ENCODE peak calls at places on chromosomes 2 and 18, in seven cellular contexts. One of them, this sample, is unnamed.

GRCh38 chr2:239932881-239933735 is 92.0 kb downstream of the NDUFA10 start:
- DNase-seq in heart left ventricle: peak; percentile 7
- DNase-seq in transverse colon: no peak
- DNase-seq in endothelial cell of umbilical vein: no peak
- DNase-seq in psoas muscle: no peak
- DNase-seq in tibial nerve: no peak
- DNase-seq in brain microvascular endothelial cell: no peak
- DNase-seq in this sample: peak; percentile 2

GRCh38 chr18:11849845-11850747 is 1.1 kb upstream of the CHMP1B start:
- DNase-seq in heart left ventricle: peak; percentile 82
- DNase-seq in transverse colon: peak; percentile 71
- DNase-seq in endothelial cell of umbilical vein: peak; percentile 43
- DNase-seq in psoas muscle: peak; percentile 86
- DNase-seq in tibial nerve: peak; percentile 57
- DNase-seq in brain microvascular endothelial cell: peak; percentile 98
- DNase-seq in this sample: peak; percentile 15

GRCh38 chr18:22005191-22005824 is 164.1 kb upstream of the GATA6 start:
- DNase-seq in heart left ventricle: no peak
- DNase-seq in transverse colon: no peak
- DNase-seq in endothelial cell of umbilical vein: no peak
- DNase-seq in psoas muscle: no peak
- DNase-seq in tibial nerve: no peak
- DNase-seq in brain microvascular endothelial cell: no peak
- DNase-seq in this sample: no peak

GRCh38 chr2:162212366-162212765 is 30.9 kb downstream of the FAP start:
- DNase-seq in heart left ventricle: no peak
- DNase-seq in transverse colon: no peak
- DNase-seq in endothelial cell of umbilical vein: no peak
- DNase-seq in psoas muscle: no peak
- DNase-seq in tibial nerve: no peak
- DNase-seq in brain microvascular endothelial cell: no peak
- DNase-seq in this sample: no peak

GRCh38 chr2:219707496-219708285 is 80.3 kb downstream of the SLC4A3 start:
- DNase-seq in heart left ventricle: no peak
- DNase-seq in transverse colon: no peak
- DNase-seq in endothelial cell of umbilical vein: no peak
- DNase-seq in psoas muscle: no peak
- DNase-seq in tibial nerve: no peak
- DNase-seq in brain microvascular endothelial cell: no peak
- DNase-seq in this sample: no peak

GRCh38 chr2:67895171-67895941 is 167.4 kb downstream of the C1D start:
- DNase-seq in heart left ventricle: no peak
- DNase-seq in transverse colon: no peak
- DNase-seq in endothelial cell of umbilical vein: peak; percentile 16
- DNase-seq in psoas muscle: peak; percentile 35
- DNase-seq in tibial nerve: no peak
- DNase-seq in brain microvascular endothelial cell: no peak
- DNase-seq in this sample: no peak

GRCh38 chr2:1514391-1515072 is 101.3 kb downstream of the TPO start:
- DNase-seq in heart left ventricle: peak; percentile 14
- DNase-seq in transverse colon: no peak
- DNase-seq in endothelial cell of umbilical vein: no peak
- DNase-seq in psoas muscle: no peak
- DNase-seq in tibial nerve: no peak
- DNase-seq in brain microvascular endothelial cell: no peak
- DNase-seq in this sample: no peak

GRCh38 chr2:4353668-4354067 is 650.3 kb downstream of the DCDC2C start:
- DNase-seq in heart left ventricle: no peak
- DNase-seq in transverse colon: no peak
- DNase-seq in endothelial cell of umbilical vein: peak; percentile 39
- DNase-seq in psoas muscle: no peak
- DNase-seq in tibial nerve: no peak
- DNase-seq in brain microvascular endothelial cell: no peak
- DNase-seq in this sample: no peak

GRCh38 chr2:174138161-174138560 is 110.2 kb downstream of the OLA1 start:
- DNase-seq in heart left ventricle: no peak
- DNase-seq in transverse colon: no peak
- DNase-seq in endothelial cell of umbilical vein: peak; percentile 64
- DNase-seq in psoas muscle: no peak
- DNase-seq in tibial nerve: no peak
- DNase-seq in brain microvascular endothelial cell: no peak
- DNase-seq in this sample: no peak

GRCh38 chr2:119749405-119750066 is 10.2 kb upstream of the PTPN4 start:
- DNase-seq in heart left ventricle: no peak
- DNase-seq in transverse colon: no peak
- DNase-seq in endothelial cell of umbilical vein: peak; percentile 63
- DNase-seq in psoas muscle: no peak
- DNase-seq in tibial nerve: no peak
- DNase-seq in brain microvascular endothelial cell: peak; percentile 40
- DNase-seq in this sample: no peak

GRCh38 chr2:187553908-187554703 is at the start of gene TFPI:
- DNase-seq in heart left ventricle: peak; percentile 26
- DNase-seq in transverse colon: no peak
- DNase-seq in endothelial cell of umbilical vein: peak; percentile 93
- DNase-seq in psoas muscle: no peak
- DNase-seq in tibial nerve: no peak
- DNase-seq in brain microvascular endothelial cell: peak; percentile 73
- DNase-seq in this sample: no peak

GRCh38 chr2:42781204-42781603 is 11.2 kb downstream of the HAAO start:
- DNase-seq in heart left ventricle: no peak
- DNase-seq in transverse colon: no peak
- DNase-seq in endothelial cell of umbilical vein: no peak
- DNase-seq in psoas muscle: no peak
- DNase-seq in tibial nerve: no peak
- DNase-seq in brain microvascular endothelial cell: no peak
- DNase-seq in this sample: no peak

GRCh38 chr18:77131100-77131651 is 1.4 kb downstream of the MBP start:
- DNase-seq in heart left ventricle: peak; percentile 61
- DNase-seq in transverse colon: peak; percentile 46
- DNase-seq in endothelial cell of umbilical vein: no peak
- DNase-seq in psoas muscle: peak; percentile 61
- DNase-seq in tibial nerve: no peak
- DNase-seq in brain microvascular endothelial cell: peak; percentile 45
- DNase-seq in this sample: no peak

GRCh38 chr2:197273485-197273884 is 37.1 kb downstream of the ANKRD44 start:
- DNase-seq in heart left ventricle: no peak
- DNase-seq in transverse colon: no peak
- DNase-seq in endothelial cell of umbilical vein: no peak
- DNase-seq in psoas muscle: peak; percentile 72
- DNase-seq in tibial nerve: no peak
- DNase-seq in brain microvascular endothelial cell: no peak
- DNase-seq in this sample: peak; percentile 57

GRCh38 chr2:45698538-45698937 is 47.1 kb downstream of the PRKCE start:
- DNase-seq in heart left ventricle: no peak
- DNase-seq in transverse colon: no peak
- DNase-seq in endothelial cell of umbilical vein: no peak
- DNase-seq in psoas muscle: no peak
- DNase-seq in tibial nerve: no peak
- DNase-seq in brain microvascular endothelial cell: no peak
- DNase-seq in this sample: peak; percentile 80

GRCh38 chr2:45700407-45701013 is 49.0 kb downstream of the PRKCE start:
- DNase-seq in heart left ventricle: no peak
- DNase-seq in transverse colon: no peak
- DNase-seq in endothelial cell of umbilical vein: no peak
- DNase-seq in psoas muscle: no peak
- DNase-seq in tibial nerve: no peak
- DNase-seq in brain microvascular endothelial cell: no peak
- DNase-seq in this sample: no peak

GRCh38 chr2:45697190-45697589 is 45.7 kb downstream of the PRKCE start:
- DNase-seq in heart left ventricle: no peak
- DNase-seq in transverse colon: no peak
- DNase-seq in endothelial cell of umbilical vein: no peak
- DNase-seq in psoas muscle: no peak
- DNase-seq in tibial nerve: no peak
- DNase-seq in brain microvascular endothelial cell: no peak
- DNase-seq in this sample: no peak

GRCh38 chr2:45696708-45697107 is 45.2 kb downstream of the PRKCE start:
- DNase-seq in heart left ventricle: no peak
- DNase-seq in transverse colon: no peak
- DNase-seq in endothelial cell of umbilical vein: no peak
- DNase-seq in psoas muscle: no peak
- DNase-seq in tibial nerve: no peak
- DNase-seq in brain microvascular endothelial cell: no peak
- DNase-seq in this sample: peak; percentile 50

DNA sequence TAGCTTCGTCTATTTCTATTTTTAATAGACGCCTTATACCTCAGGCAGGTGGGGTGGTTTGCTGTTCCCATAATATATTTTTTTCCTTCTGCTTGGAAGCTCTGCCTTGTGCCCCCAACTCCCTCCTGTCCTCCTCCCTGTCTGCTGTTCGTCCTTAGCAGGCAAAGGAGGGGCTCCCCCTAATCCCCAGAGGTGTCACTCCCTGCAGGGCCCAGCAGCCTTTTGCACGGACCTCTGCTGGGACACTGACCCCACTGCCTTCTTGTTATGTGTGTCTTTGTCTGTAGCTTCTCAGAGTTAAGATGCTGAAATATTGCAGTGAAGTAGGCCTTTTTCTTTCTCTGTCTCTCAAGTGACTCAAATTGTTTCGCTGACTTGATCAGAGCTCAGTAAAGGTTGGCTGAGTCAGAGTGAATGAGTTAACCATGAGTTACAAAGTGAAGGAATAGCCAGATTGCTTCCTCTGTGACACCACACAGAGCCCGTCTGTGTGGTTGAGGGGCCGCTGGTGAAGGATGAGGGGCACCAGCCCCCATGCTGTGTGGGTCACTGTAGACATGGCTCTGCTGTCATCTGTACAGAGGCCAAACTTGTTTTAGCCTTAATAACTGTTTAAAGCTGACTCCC is 47.7 kb downstream of the PRKCE start:
- DNase-seq in heart left ventricle: no peak
- DNase-seq in transverse colon: no peak
- DNase-seq in endothelial cell of umbilical vein: peak; percentile 29
- DNase-seq in psoas muscle: no peak
- DNase-seq in tibial nerve: no peak
- DNase-seq in brain microvascular endothelial cell: peak; percentile 62
- DNase-seq in this sample: no peak
- H3K36me3 ChIP-seq in heart left ventricle: no peaks in the 10 kb centered on the region
- H3K36me3 ChIP-seq in transverse colon: no peaks in the 10 kb centered on the region
- H3K36me3 ChIP-seq in endothelial cell of umbilical vein: no peaks in the 10 kb centered on the region
- H3K36me3 ChIP-seq in psoas muscle: no peaks in the 10 kb centered on the region
- H3K36me3 ChIP-seq in tibial nerve: no peaks in the 10 kb centered on the region
- H3K36me3 ChIP-seq in brain microvascular endothelial cell: no peaks in the 10 kb centered on the region
- H3K36me3 ChIP-seq in this sample: peaks cover 22% of the 10 kb centered on the region

DNA sequence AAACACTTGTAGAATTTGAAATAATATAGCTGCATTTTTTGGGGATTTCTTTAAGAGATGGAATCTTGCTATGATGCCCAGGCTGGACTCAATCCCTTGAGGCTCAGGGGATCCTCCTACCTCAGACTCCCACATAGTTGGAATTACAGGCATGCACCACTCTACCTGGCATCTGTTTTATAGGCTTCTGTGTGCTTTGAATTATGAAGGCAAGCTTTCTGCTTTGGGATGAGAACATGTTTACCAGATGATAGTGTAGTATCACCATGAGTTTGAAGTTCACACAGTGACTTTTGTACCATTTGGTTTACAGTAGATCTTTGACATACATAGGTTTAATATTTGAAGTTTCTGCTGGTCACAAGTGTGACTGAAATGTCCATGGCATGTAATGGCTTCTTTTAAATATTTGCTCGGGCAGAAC is 10.7 kb downstream of the CNOT11 start:
- DNase-seq in heart left ventricle: no peak
- DNase-seq in transverse colon: no peak
- DNase-seq in endothelial cell of umbilical vein: no peak
- DNase-seq in psoas muscle: no peak
- DNase-seq in tibial nerve: no peak
- DNase-seq in brain microvascular endothelial cell: no peak
- DNase-seq in this sample: no peak
- H3K36me3 ChIP-seq in heart left ventricle: peaks cover 19% of the 10 kb centered on the region
- H3K36me3 ChIP-seq in transverse colon: no peaks in the 10 kb centered on the region
- H3K36me3 ChIP-seq in endothelial cell of umbilical vein: peaks cover 11% of the 10 kb centered on the region
- H3K36me3 ChIP-seq in psoas muscle: peaks cover 81% of the 10 kb centered on the region
- H3K36me3 ChIP-seq in tibial nerve: peaks cover 85% of the 10 kb centered on the region
- H3K36me3 ChIP-seq in brain microvascular endothelial cell: peaks cover 40% of the 10 kb centered on the region
- H3K36me3 ChIP-seq in this sample: no peaks in the 10 kb centered on the region

DNA sequence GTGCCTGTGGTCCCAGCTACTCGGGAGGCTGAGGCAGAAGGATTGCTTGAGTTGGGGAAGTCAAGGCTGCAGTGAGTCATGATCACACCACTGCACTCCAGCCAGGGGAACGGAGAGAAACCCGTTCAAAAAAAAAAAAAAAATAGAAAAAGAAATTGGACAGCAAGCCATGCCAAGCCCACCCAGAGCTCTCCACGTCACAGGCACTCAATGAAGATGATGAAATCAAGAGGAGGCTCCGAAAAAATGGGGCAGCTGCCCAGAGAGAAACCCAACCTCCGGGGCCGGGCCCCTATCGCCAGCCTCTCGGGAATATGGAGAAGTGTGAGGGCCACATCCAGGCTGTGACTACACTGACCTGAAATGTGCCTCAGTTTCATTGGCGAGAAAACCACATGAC is 40.0 kb downstream of the BIN1 start:
- DNase-seq in heart left ventricle: no peak
- DNase-seq in transverse colon: peak; percentile 51
- DNase-seq in endothelial cell of umbilical vein: no peak
- DNase-seq in psoas muscle: peak; percentile 87
- DNase-seq in tibial nerve: peak; percentile 66
- DNase-seq in brain microvascular endothelial cell: no peak
- DNase-seq in this sample: no peak
- H3K36me3 ChIP-seq in heart left ventricle: no peaks in the 10 kb centered on the region
- H3K36me3 ChIP-seq in transverse colon: no peaks in the 10 kb centered on the region
- H3K36me3 ChIP-seq in endothelial cell of umbilical vein: no peaks in the 10 kb centered on the region
- H3K36me3 ChIP-seq in psoas muscle: peaks cover 41% of the 10 kb centered on the region
- H3K36me3 ChIP-seq in tibial nerve: peaks cover 64% of the 10 kb centered on the region
- H3K36me3 ChIP-seq in brain microvascular endothelial cell: peaks cover 8% of the 10 kb centered on the region
- H3K36me3 ChIP-seq in this sample: peaks cover 5% of the 10 kb centered on the region

GRCh38 chr2:86054539-86055082 is 51.1 kb downstream of the POLR1A start:
- DNase-seq in heart left ventricle: no peak
- DNase-seq in transverse colon: no peak
- DNase-seq in endothelial cell of umbilical vein: no peak
- DNase-seq in psoas muscle: no peak
- DNase-seq in tibial nerve: no peak
- DNase-seq in brain microvascular endothelial cell: no peak
- DNase-seq in this sample: no peak

GRCh38 chr2:86052676-86053075 is 53.0 kb downstream of the POLR1A start:
- DNase-seq in heart left ventricle: no peak
- DNase-seq in transverse colon: no peak
- DNase-seq in endothelial cell of umbilical vein: no peak
- DNase-seq in psoas muscle: no peak
- DNase-seq in tibial nerve: no peak
- DNase-seq in brain microvascular endothelial cell: no peak
- DNase-seq in this sample: no peak

GRCh38 chr2:86052265-86052664 is 53.4 kb downstream of the POLR1A start:
- DNase-seq in heart left ventricle: no peak
- DNase-seq in transverse colon: no peak
- DNase-seq in endothelial cell of umbilical vein: no peak
- DNase-seq in psoas muscle: no peak
- DNase-seq in tibial nerve: no peak
- DNase-seq in brain microvascular endothelial cell: no peak
- DNase-seq in this sample: no peak

GRCh38 chr2:86055314-86055713 is 50.4 kb downstream of the POLR1A start:
- DNase-seq in heart left ventricle: no peak
- DNase-seq in transverse colon: no peak
- DNase-seq in endothelial cell of umbilical vein: no peak
- DNase-seq in psoas muscle: no peak
- DNase-seq in tibial nerve: no peak
- DNase-seq in brain microvascular endothelial cell: no peak
- DNase-seq in this sample: no peak

DNA sequence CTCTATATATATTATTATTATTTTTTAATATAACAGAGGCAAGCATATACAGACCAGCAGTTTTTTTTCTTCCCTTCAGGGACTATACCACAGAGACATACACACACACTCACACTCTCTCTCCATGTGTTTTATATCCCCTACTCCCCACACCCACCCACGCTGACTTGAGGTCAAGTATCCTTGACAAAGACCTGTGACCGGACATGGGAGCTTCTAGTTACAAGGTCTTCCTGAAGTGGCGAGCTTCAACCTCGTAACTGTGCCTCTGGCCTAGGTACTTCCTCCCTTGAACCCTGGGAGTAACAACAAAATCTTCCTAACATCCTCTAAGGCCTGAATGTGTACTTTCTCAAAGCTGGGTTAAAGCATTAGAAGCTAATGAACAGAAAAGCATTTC is 52.5 kb downstream of the POLR1A start:
- DNase-seq in heart left ventricle: no peak
- DNase-seq in transverse colon: no peak
- DNase-seq in endothelial cell of umbilical vein: no peak
- DNase-seq in psoas muscle: no peak
- DNase-seq in tibial nerve: no peak
- DNase-seq in brain microvascular endothelial cell: no peak
- DNase-seq in this sample: no peak
- H3K36me3 ChIP-seq in heart left ventricle: peaks cover 22% of the 10 kb centered on the region
- H3K36me3 ChIP-seq in transverse colon: no peaks in the 10 kb centered on the region
- H3K36me3 ChIP-seq in endothelial cell of umbilical vein: peaks cover 15% of the 10 kb centered on the region
- H3K36me3 ChIP-seq in psoas muscle: peaks cover 89% of the 10 kb centered on the region
- H3K36me3 ChIP-seq in tibial nerve: peaks cover 79% of the 10 kb centered on the region
- H3K36me3 ChIP-seq in brain microvascular endothelial cell: peaks cover 54% of the 10 kb centered on the region
- H3K36me3 ChIP-seq in this sample: peaks cover 13% of the 10 kb centered on the region

This sample was measured in BE2C.